ENCODE peak calls at places on chromosomes 3 and 15, in nine cellular contexts. Y, A, K, E, W, F, D, J and X are unnamed samples.

GRCh38 chr15:63531586-63531985 is 27.2 kb downstream of the USP3 start:
- DNase-seq in E (no peak), Y (no peak), K (no peak), D (no peak), W (no peak), A (no peak), F (no peak), J (no peak), X (no peak)

GRCh38 chr3:195907730-195908438 is 467 bp downstream of the TNK2 start:
- DNase-seq in J (no peak), W (peak), D (peak), K (peak), F (peak), A (peak), Y (no peak), E (peak), X (peak)

GRCh38 chr15:65993762-65994161 is 124.5 kb downstream of the RAB11A start:
- DNase-seq in A (no peak), K (no peak), D (no peak), E (no peak), Y (no peak), J (no peak), W (no peak), F (no peak), X (no peak)

GRCh38 chr15:79023918-79024317 is 66.7 kb downstream of the RASGRF1 start:
- DNase-seq in A (no peak), E (no peak), K (no peak), W (no peak), D (no peak), Y (no peak), J (no peak), F (no peak), X (no peak)

GRCh38 chr15:62969442-62970089 is 73.0 kb upstream of the TPM1 start:
- DNase-seq in E (no peak), J (no peak), D (no peak), W (no peak), K (no peak), F (no peak), A (no peak), Y (no peak), X (no peak)

GRCh38 chr3:24493951-24494615 is 567 bp downstream of the THRB start:
- DNase-seq in J (peak), A (no peak), F (peak), E (no peak), K (peak), W (peak), D (no peak), Y (no peak), X (peak)

GRCh38 chr15:73264881-73265280 is 103.9 kb downstream of the HCN4 start:
- DNase-seq in E (peak), D (no peak), A (peak), W (no peak), Y (no peak), J (no peak), F (no peak), K (no peak), X (no peak)

GRCh38 chr3:187551419-187551818 is 118.8 kb downstream of the SST start:
- DNase-seq in A (no peak), F (no peak), W (no peak), K (no peak), E (no peak), Y (no peak), J (no peak), D (no peak), X (no peak)

GRCh38 chr3:127482216-127483004 is 108.1 kb downstream of the TPRA1 start:
- DNase-seq in E (no peak), W (no peak), D (no peak), J (peak), A (no peak), Y (no peak), K (no peak), F (no peak), X (no peak)

GRCh38 chr3:377158-377561 is 180.6 kb downstream of the CHL1 start:
- DNase-seq in K (no peak), Y (no peak), F (no peak), D (no peak), J (peak), E (peak), W (no peak), A (peak), X (no peak)

GRCh38 chr15:83898295-83898694 is 244.4 kb downstream of the ADAMTSL3 start:
- DNase-seq in F (no peak), A (no peak), J (no peak), E (no peak), K (no peak), D (no peak), Y (no peak), W (no peak), X (no peak)

GRCh38 chr3:195100903-195101591 is 169.9 kb downstream of the XXYLT1 start:
- DNase-seq in W (peak), Y (no peak), D (no peak), F (no peak), E (peak), K (peak), A (peak), J (peak), X (no peak)

GRCh38 chr3:149620291-149621020 is 37.4 kb downstream of the WWTR1 start:
- DNase-seq in E (no peak), Y (no peak), W (no peak), F (no peak), A (no peak), D (no peak), K (no peak), J (peak), X (no peak)

GRCh38 chr15:38391186-38391585 is 62.7 kb upstream of the FAM98B start:
- DNase-seq in Y (no peak), E (no peak), F (no peak), J (no peak), K (no peak), A (no peak), W (no peak), D (no peak), X (no peak)

GRCh38 chr3:122410111-122410510 is 5.8 kb downstream of the WDR5B start:
- DNase-seq in D (no peak), E (no peak), W (no peak), Y (no peak), F (no peak), J (no peak), A (no peak), K (no peak), X (no peak)

GRCh38 chr15:99154271-99154670 is 49.4 kb downstream of the SYNM start:
- DNase-seq in D (no peak), E (no peak), J (peak), F (no peak), K (no peak), A (no peak), W (no peak), Y (no peak), X (no peak)

GRCh38 chr15:60005352-60006202 is 1.5 kb downstream of the FOXB1 start:
- DNase-seq in F (no peak), E (no peak), J (no peak), Y (no peak), A (no peak), D (no peak), W (no peak), K (no peak), X (peak)

GRCh38 chr3:18224406-18224805 is 200.7 kb downstream of the SATB1 start:
- DNase-seq in D (no peak), Y (no peak), F (no peak), J (no peak), W (no peak), A (no peak), E (no peak), K (no peak), X (no peak)

GRCh38 chr3:187777331-187778046 is 32.2 kb upstream of the BCL6 start:
- DNase-seq in W (no peak), J (peak), K (no peak), Y (no peak), E (no peak), D (peak), F (no peak), A (no peak), X (peak)